ENCODE peak calls at places on chromosome 19, in four cellular contexts. R, S, I and G are unnamed samples.

GRCh38 chr19:44696939-44697669 is 1.8 kb upstream of the CEACAM16 start:
- DNase-seq in R (no peak), S (no peak), I (no peak), G (peak)

GRCh38 chr19:18419699-18420460 is 682 bp downstream of the SSBP4 start:
- DNase-seq in R (no peak), S (peak), I (no peak), G (peak)

GRCh38 chr19:3655402-3656072 is 28.9 kb upstream of the CACTIN start:
- DNase-seq in R (peak), S (peak), I (no peak), G (peak)

GRCh38 chr19:48635966-48636858 is 967 bp downstream of the DBP start:
- DNase-seq in R (no peak), S (no peak), I (no peak), G (peak)

GRCh38 chr19:4589579-4590410 is 30.3 kb upstream of the SEMA6B start:
- DNase-seq in R (no peak), S (peak), I (no peak), G (peak)

GRCh38 chr19:687569-688166 is 7.6 kb downstream of the PRSS57 start:
- DNase-seq in R (no peak), S (no peak), I (no peak), G (peak)

GRCh38 chr19:2603320-2603719 is 99.2 kb downstream of the GNG7 start:
- DNase-seq in R (peak), S (no peak), I (no peak), G (peak)

GRCh38 chr19:16209266-16209665 is 11.6 kb downstream of the AP1M1 start:
- DNase-seq in R (no peak), S (no peak), I (no peak), G (no peak)

GRCh38 chr19:8609210-8610040 is 1.1 kb downstream of the ADAMTS10 start:
- DNase-seq in R (peak), S (no peak), I (no peak), G (peak)

GRCh38 chr19:28686741-28687140 is 526.2 kb downstream of the UQCRFS1 start:
- DNase-seq in R (no peak), S (no peak), I (no peak), G (no peak)

GRCh38 chr19:46036745-46037126 is 4.1 kb downstream of the IGFL4 start:
- DNase-seq in R (no peak), S (no peak), I (no peak), G (no peak)

GRCh38 chr19:18488403-18488723 is 33.5 kb downstream of the ELL start:
- DNase-seq in R (no peak), S (peak), I (no peak), G (peak)

GRCh38 chr19:47369923-47370625 is 21.0 kb downstream of the DHX34 start:
- DNase-seq in R (peak), S (no peak), I (no peak), G (peak)

GRCh38 chr19:1510442-1510806 is 2.4 kb downstream of the ADAMTSL5 start:
- DNase-seq in R (no peak), S (no peak), I (no peak), G (no peak)

GRCh38 chr19:35392742-35393350 is 22.0 kb downstream of the GPR42 start:
- DNase-seq in R (no peak), S (no peak), I (no peak), G (no peak)

GRCh38 chr19:41299755-41300089 is 10.2 kb upstream of the CCDC97 start:
- DNase-seq in R (peak), S (no peak), I (no peak), G (peak)

GRCh38 chr19:38035515-38036495 is 128.8 kb downstream of the SIPA1L3 start:
- DNase-seq in R (peak), S (no peak), I (no peak), G (no peak)

GRCh38 chr19:14003279-14004051 is 2.7 kb downstream of the RFX1 start:
- DNase-seq in R (no peak), S (no peak), I (no peak), G (peak)

GRCh38 chr19:14073925-14074838 is 1.6 kb downstream of the MISP3 start:
- DNase-seq in R (no peak), S (peak), I (no peak), G (peak)

GRCh38 chr19:33865306-33865705 is 68.6 kb downstream of the KCTD15 start:
- DNase-seq in R (no peak), S (no peak), I (no peak), G (no peak)

GRCh38 chr19:46946611-46947238 is 72.9 kb upstream of the NPAS1 start:
- DNase-seq in R (no peak), S (no peak), I (no peak), G (no peak)

GRCh38 chr19:54684537-54684936 is 21.8 kb downstream of the LILRB4 start:
- DNase-seq in R (no peak), S (peak), I (no peak), G (no peak)

GRCh38 chr19:54551950-54552912 is 21.4 kb upstream of the LILRA2 start:
- DNase-seq in R (no peak), S (no peak), I (no peak), G (no peak)

GRCh38 chr19:6186435-6186834 is 51.0 kb downstream of the ACSBG2 start:
- DNase-seq in R (no peak), S (no peak), I (no peak), G (no peak)